ENCODE peak calls at places on chromosomes 6 and 20, in five cellular contexts. I, J, S, B and V are unnamed samples.

GRCh38 chr6:11163932-11164331 is 52.4 kb upstream of the ERVFRD-1 start:
- DNase-seq in I (no peak), J (no peak), S (no peak), B (no peak), V (no peak)

GRCh38 chr6:159074866-159075265 is 30.1 kb upstream of the TAGAP start:
- DNase-seq in S (no peak), B (no peak), I (no peak), J (no peak), V (no peak)

GRCh38 chr20:59703046-59703445 is 98.7 kb downstream of the PHACTR3 start:
- DNase-seq in S (no peak), J (no peak), B (no peak), I (no peak), V (no peak)

GRCh38 chr6:63598001-63598250 is 25.6 kb downstream of the LOC128125822 start:
- DNase-seq in S (no peak), J (no peak), B (no peak), I (no peak), V (no peak)

GRCh38 chr20:18056174-18057105 is 1.3 kb downstream of the OVOL2 start:
- DNase-seq in I (no peak), B (no peak), J (no peak), S (peak; percentile 20), V (no peak)

GRCh38 chr6:38184780-38185080 is 365.2 kb downstream of the ZFAND3 start:
- DNase-seq in J (no peak), S (no peak), B (no peak), I (no peak), V (no peak)

GRCh38 chr20:49792006-49792405 is 20.6 kb upstream of the SLC9A8 start:
- DNase-seq in J (no peak), S (no peak), I (no peak), B (no peak), V (no peak)

GRCh38 chr20:21546355-21546754 is 32.5 kb upstream of the NKX2-2 start:
- DNase-seq in B (no peak), S (no peak), I (no peak), J (no peak), V (no peak)

GRCh38 chr20:37915800-37916570 is 13.1 kb downstream of the VSTM2L start:
- DNase-seq in B (no peak), J (no peak), S (no peak), I (no peak), V (no peak)

GRCh38 chr6:1604991-1605821 is 4.5 kb upstream of the FOXC1 start:
- DNase-seq in I (no peak), S (no peak), B (no peak), J (no peak), V (no peak)

GRCh38 chr20:5127859-5128409 is 1.1 kb downstream of the CDS2 start:
- DNase-seq in I (no peak), J (no peak), S (no peak), B (no peak), V (no peak)

GRCh38 chr6:148700713-148701392 is 46.0 kb upstream of the UST start:
- DNase-seq in J (no peak), S (no peak), B (no peak), I (no peak), V (no peak)
- TF ChIP-seq CTCF in J (no peak), S (no peak), B (no peak), I (no peak), V (no peak)

DNA sequence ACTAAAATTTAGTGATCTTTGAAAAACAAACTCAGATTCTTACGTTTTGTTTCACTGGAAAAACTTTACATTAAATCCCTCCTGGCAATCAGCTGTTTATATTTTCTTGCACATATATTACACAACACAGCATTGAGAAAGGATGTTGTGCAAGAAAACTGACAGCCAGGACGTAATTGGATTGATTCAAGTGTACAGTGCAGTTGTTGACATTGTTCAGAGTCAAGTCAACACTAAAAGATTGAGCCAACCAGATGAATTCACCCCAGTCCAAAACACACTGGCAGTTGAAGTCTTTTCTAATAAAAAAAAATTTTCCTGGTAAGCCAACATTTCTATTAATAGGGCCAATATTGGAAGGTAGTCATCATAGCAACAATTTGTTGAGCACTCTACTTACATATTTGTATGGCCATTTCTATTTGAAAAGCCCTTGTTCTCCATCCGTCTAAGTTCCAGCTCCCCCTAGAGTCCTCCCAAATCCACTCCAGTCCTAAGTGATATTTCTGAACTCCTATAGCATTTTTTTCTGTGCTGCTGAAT is 20.9 kb upstream of the VNN1 start:
- DNase-seq in S (no peak), I (no peak), J (no peak), B (no peak), V (no peak)
- TF ChIP-seq CTCF in S (no peak), I (no peak), J (no peak), B (no peak), V (peak; percentile 20)

GRCh38 chr6:160730911-160731310 is 28.9 kb downstream of the PLG start:
- DNase-seq in B (peak; percentile 11), S (no peak), J (no peak), I (no peak), V (no peak)
- TF ChIP-seq CTCF in B (peak; percentile 54), S (no peak), J (no peak), I (no peak), V (peak; percentile 55)

GRCh38 chr6:128807577-128807976 is 75.4 kb upstream of the LAMA2 start:
- DNase-seq in J (no peak), I (no peak), S (no peak), B (no peak), V (no peak)

GRCh38 chr6:128806274-128806673 is 76.7 kb upstream of the LAMA2 start:
- DNase-seq in B (no peak), J (no peak), S (no peak), I (no peak), V (no peak)

GRCh38 chr6:128803911-128804310 is 79.0 kb upstream of the LAMA2 start:
- DNase-seq in B (no peak), J (no peak), S (no peak), I (no peak), V (no peak)

GRCh38 chr6:128801621-128802020 is 81.3 kb upstream of the LAMA2 start:
- DNase-seq in S (no peak), J (no peak), I (no peak), B (no peak), V (no peak)
- TF ChIP-seq CTCF in S (no peak), J (no peak), I (no peak), B (no peak), V (no peak)

DNA sequence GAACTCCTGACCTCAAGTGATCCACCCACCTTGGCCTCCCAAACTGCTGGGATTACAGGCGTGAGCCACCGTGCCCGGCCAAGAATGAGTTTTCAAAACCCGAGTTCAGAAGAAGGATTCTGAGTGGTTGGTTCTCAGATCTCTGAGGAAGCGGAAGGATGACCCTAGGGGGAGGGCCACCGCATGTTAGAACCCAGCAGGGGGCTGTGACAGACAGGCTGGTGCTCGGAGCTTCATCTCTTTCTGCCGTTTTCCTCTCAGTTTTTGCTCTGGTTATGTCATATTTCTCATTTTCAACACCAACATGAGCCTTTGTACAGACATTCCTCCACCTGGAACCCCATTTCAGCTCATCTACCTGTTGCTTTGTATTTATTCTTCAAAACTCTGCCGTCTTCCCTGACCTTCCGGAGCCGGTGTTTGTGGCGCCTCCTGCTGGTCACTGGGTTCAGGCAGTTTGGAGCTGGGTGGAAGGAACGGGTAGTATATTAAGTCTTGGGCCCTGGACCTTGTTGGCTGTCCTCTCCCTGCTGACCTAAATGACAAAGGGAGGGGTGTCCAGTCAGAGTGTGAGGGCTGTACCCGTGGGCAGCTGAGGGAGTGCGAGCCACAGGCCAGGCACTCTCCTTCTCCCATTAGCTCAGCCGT is at the start of gene DEFB123:
- DNase-seq in I (no peak), B (no peak), J (no peak), S (no peak), V (no peak)
- TF ChIP-seq CTCF in I (no peak), B (no peak), J (no peak), S (no peak), V (no peak)

GRCh38 chr6:163613668-163614067 is 199.2 kb downstream of the QKI start:
- DNase-seq in J (no peak), B (no peak), I (no peak), S (no peak), V (no peak)
- TF ChIP-seq CTCF in J (no peak), B (no peak), I (no peak), S (no peak), V (no peak)

DNA sequence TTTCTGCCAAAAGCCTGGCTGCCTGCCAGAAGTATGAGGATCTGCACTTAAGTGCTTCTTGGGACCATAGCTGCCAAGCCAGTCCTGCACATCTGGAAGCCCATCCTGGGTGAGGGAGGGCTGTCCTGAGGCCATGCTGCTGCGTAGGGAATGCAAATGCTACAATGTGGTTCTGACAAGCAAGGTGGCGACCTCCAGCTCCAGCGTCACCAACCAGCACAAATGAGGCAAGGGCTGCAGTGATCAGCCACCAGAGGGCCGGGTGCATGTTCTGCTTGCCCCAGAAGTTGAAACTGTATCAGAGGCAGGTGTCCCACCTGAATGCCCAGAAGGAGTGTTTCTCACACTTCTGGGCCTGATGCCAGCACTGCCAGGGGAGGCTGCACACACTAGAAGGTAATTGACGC is 99.1 kb upstream of the KCNQ5 start:
- DNase-seq in S (no peak), J (no peak), B (no peak), I (no peak), V (no peak)
- TF ChIP-seq CTCF in S (no peak), J (no peak), B (peak; percentile 39), I (no peak), V (peak; percentile 50)

GRCh38 chr20:14948416-14948815 is 611.0 kb upstream of the FLRT3 start:
- DNase-seq in S (no peak), B (no peak), J (no peak), I (no peak), V (no peak)
- TF ChIP-seq CTCF in S (no peak), B (no peak), J (no peak), I (no peak), V (no peak)